ENCODE peak calls at places on chromosomes 7 and 10, in five cellular contexts. One of them, this sample, is unnamed.

GRCh38 chr10:102347236-102347828 is 48.2 kb upstream of the NFKB2 start:
- DNase-seq in Panc1: no peak
- DNase-seq in lower lobe of right lung: peak; percentile 58
- DNase-seq in CD8-positive, alpha-beta T cell: no peak
- DNase-seq in HepG2: peak; percentile 41
- DNase-seq in this sample: no peak

GRCh38 chr7:142319970-142320369 is 62.1 kb upstream of the PRSS58 start:
- DNase-seq in Panc1: no peak
- DNase-seq in lower lobe of right lung: no peak
- DNase-seq in CD8-positive, alpha-beta T cell: no peak
- DNase-seq in HepG2: no peak
- DNase-seq in this sample: no peak

GRCh38 chr10:58857251-58857650 is 319.2 kb upstream of the PHYHIPL start:
- DNase-seq in Panc1: no peak
- DNase-seq in lower lobe of right lung: no peak
- DNase-seq in CD8-positive, alpha-beta T cell: no peak
- DNase-seq in HepG2: no peak
- DNase-seq in this sample: no peak

GRCh38 chr7:93044147-93044810 is 73.5 kb downstream of the SAMD9 start:
- DNase-seq in Panc1: no peak
- DNase-seq in lower lobe of right lung: no peak
- DNase-seq in CD8-positive, alpha-beta T cell: no peak
- DNase-seq in HepG2: no peak
- DNase-seq in this sample: no peak

GRCh38 chr7:82110146-82110823 is 333.3 kb downstream of the CACNA2D1 start:
- DNase-seq in Panc1: no peak
- DNase-seq in lower lobe of right lung: no peak
- DNase-seq in CD8-positive, alpha-beta T cell: no peak
- DNase-seq in HepG2: no peak
- DNase-seq in this sample: no peak

GRCh38 chr10:61836233-61836887 is 65.1 kb upstream of the ARID5B start:
- DNase-seq in Panc1: no peak
- DNase-seq in lower lobe of right lung: no peak
- DNase-seq in CD8-positive, alpha-beta T cell: no peak
- DNase-seq in HepG2: no peak
- DNase-seq in this sample: no peak

GRCh38 chr7:42227931-42228591 is 8.9 kb downstream of the GLI3 start:
- DNase-seq in Panc1: no peak
- DNase-seq in lower lobe of right lung: no peak
- DNase-seq in CD8-positive, alpha-beta T cell: no peak
- DNase-seq in HepG2: no peak
- DNase-seq in this sample: no peak

GRCh38 chr7:31336202-31337035 is 4.1 kb downstream of the NEUROD6 start:
- DNase-seq in Panc1: no peak
- DNase-seq in lower lobe of right lung: no peak
- DNase-seq in CD8-positive, alpha-beta T cell: no peak
- DNase-seq in HepG2: no peak
- DNase-seq in this sample: no peak

GRCh38 chr10:22690614-22691431 is 23.6 kb downstream of the PIP4K2A start:
- DNase-seq in Panc1: no peak
- DNase-seq in lower lobe of right lung: no peak
- DNase-seq in CD8-positive, alpha-beta T cell: no peak
- DNase-seq in HepG2: no peak
- DNase-seq in this sample: no peak

GRCh38 chr7:90988523-90988922 is 275.7 kb upstream of the FZD1 start:
- DNase-seq in Panc1: no peak
- DNase-seq in lower lobe of right lung: no peak
- DNase-seq in CD8-positive, alpha-beta T cell: no peak
- DNase-seq in HepG2: no peak
- DNase-seq in this sample: no peak

GRCh38 chr7:18796216-18796615 is 300.7 kb downstream of the HDAC9 start:
- DNase-seq in Panc1: no peak
- DNase-seq in lower lobe of right lung: no peak
- DNase-seq in CD8-positive, alpha-beta T cell: no peak
- DNase-seq in HepG2: no peak
- DNase-seq in this sample: no peak

GRCh38 chr7:30027915-30028748 is at the start of gene PLEKHA8:
- DNase-seq in Panc1: no peak
- DNase-seq in lower lobe of right lung: peak; percentile 90
- DNase-seq in CD8-positive, alpha-beta T cell: peak; percentile 94
- DNase-seq in HepG2: peak; percentile 77
- DNase-seq in this sample: peak; percentile 84

GRCh38 chr10:91700788-91701444 is 68.0 kb upstream of the PPP1R3C start:
- DNase-seq in Panc1: no peak
- DNase-seq in lower lobe of right lung: no peak
- DNase-seq in CD8-positive, alpha-beta T cell: no peak
- DNase-seq in HepG2: no peak
- DNase-seq in this sample: no peak

GRCh38 chr7:22205631-22206030 is 151.3 kb downstream of the RAPGEF5 start:
- DNase-seq in Panc1: no peak
- DNase-seq in lower lobe of right lung: no peak
- DNase-seq in CD8-positive, alpha-beta T cell: no peak
- DNase-seq in HepG2: no peak
- DNase-seq in this sample: no peak

GRCh38 chr10:3702056-3702546 is 82.9 kb downstream of the KLF6 start:
- DNase-seq in Panc1: no peak
- DNase-seq in lower lobe of right lung: no peak
- DNase-seq in CD8-positive, alpha-beta T cell: no peak
- DNase-seq in HepG2: no peak
- DNase-seq in this sample: no peak

GRCh38 chr7:72003236-72003635 is 408.9 kb downstream of the CALN1 start:
- DNase-seq in Panc1: no peak
- DNase-seq in lower lobe of right lung: no peak
- DNase-seq in CD8-positive, alpha-beta T cell: no peak
- DNase-seq in HepG2: no peak
- DNase-seq in this sample: no peak

GRCh38 chr7:57381581-57381980 is 68.4 kb upstream of the ZNF716 start:
- DNase-seq in Panc1: no peak
- DNase-seq in lower lobe of right lung: no peak
- DNase-seq in CD8-positive, alpha-beta T cell: no peak
- DNase-seq in HepG2: no peak
- DNase-seq in this sample: no peak

GRCh38 chr7:57388761-57389160 is 61.2 kb upstream of the ZNF716 start:
- DNase-seq in Panc1: no peak
- DNase-seq in lower lobe of right lung: no peak
- DNase-seq in CD8-positive, alpha-beta T cell: no peak
- DNase-seq in HepG2: no peak
- DNase-seq in this sample: no peak

GRCh38 chr7:57385668-57386067 is 64.3 kb upstream of the ZNF716 start:
- DNase-seq in Panc1: no peak
- DNase-seq in lower lobe of right lung: no peak
- DNase-seq in CD8-positive, alpha-beta T cell: no peak
- DNase-seq in HepG2: no peak
- DNase-seq in this sample: no peak

DNA sequence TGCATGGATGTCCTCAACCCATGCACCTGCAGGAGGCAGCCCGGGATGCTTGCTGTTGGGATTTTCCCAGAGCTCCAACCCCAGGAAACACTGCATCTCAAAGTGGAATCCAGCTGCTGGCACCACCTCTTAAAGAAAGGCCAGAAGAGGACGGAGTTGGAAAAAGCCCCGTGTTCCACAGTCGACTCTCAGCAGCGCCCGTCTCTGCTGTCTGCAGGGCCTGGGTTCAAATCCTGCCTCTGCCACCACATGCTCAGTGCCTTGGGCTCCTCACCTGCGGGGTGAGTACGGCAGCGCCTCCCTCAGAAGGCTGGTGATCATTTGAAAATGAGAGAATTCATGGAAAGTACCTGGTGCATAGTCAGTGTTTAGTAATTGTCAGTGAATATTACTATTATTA is 65.6 kb upstream of the ZNF716 start:
- DNase-seq in Panc1: no peak
- DNase-seq in lower lobe of right lung: no peak
- DNase-seq in CD8-positive, alpha-beta T cell: no peak
- DNase-seq in HepG2: no peak
- DNase-seq in this sample: no peak
- H3K9me3 ChIP-seq in Panc1: no peaks in the 10 kb centered on the region
- H3K9me3 ChIP-seq in lower lobe of right lung: no peaks in the 10 kb centered on the region
- H3K9me3 ChIP-seq in CD8-positive, alpha-beta T cell: no peaks in the 10 kb centered on the region
- H3K9me3 ChIP-seq in HepG2: peaks cover 93% of the 10 kb centered on the region
- H3K9me3 ChIP-seq in this sample: no peaks in the 10 kb centered on the region

DNA sequence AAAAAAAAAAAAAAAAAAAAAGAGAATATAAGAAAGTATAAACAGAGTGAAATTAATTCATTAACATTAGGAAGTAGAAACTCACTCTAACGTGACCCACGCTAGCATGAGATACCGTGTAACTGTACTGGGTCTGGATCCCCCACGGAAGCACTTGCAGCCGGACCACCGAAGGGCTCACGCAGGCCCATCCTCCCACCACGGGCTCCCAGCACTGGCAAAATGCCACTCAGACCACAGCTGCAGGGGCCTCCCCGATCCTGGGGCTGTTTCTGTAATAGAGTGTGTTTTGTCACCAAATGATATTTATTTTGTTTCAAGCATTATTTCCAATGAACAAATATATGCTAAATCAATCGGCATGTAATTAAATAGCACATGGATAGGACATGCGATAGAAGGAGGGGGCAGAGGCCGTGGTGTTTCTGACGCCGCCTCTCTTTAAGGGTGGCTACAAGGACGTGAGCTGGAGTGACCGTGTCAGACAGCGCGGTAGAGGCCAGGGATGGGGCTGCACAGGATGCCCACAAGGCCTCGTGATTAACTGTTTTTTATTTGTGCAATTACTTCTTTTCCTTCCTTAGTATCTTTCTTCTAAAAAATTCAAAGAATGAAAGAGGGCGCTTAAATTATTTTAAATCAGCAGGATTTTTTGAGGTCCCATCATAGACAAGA is 568.5 kb downstream of the PTPRN2 start:
- DNase-seq in Panc1: no peak
- DNase-seq in lower lobe of right lung: no peak
- DNase-seq in CD8-positive, alpha-beta T cell: no peak
- DNase-seq in HepG2: no peak
- DNase-seq in this sample: no peak
- H3K9me3 ChIP-seq in Panc1: no peaks in the 10 kb centered on the region
- H3K9me3 ChIP-seq in lower lobe of right lung: no peaks in the 10 kb centered on the region
- H3K9me3 ChIP-seq in CD8-positive, alpha-beta T cell: no peaks in the 10 kb centered on the region
- H3K9me3 ChIP-seq in HepG2: no peaks in the 10 kb centered on the region
- H3K9me3 ChIP-seq in this sample: no peaks in the 10 kb centered on the region

DNA sequence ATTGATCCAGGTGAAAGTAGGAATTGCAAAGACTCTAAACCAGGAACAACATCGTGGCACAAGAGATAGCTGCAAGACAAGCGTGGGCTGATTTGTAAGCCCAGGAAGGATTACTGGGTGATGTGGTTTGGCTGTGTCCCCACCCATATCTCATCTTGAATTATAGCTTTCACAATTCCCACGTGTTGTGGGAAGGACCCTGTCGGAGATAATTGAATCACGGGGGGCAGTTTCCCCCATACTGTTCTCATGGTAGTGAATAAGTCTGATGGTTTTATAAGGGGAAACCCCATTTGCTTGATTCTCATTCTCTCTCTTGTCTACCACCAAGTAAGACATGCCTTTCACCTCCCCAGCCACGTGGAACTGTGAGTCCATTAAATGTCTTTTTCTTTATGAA is 59.5 kb downstream of the ST8SIA6 start:
- DNase-seq in Panc1: no peak
- DNase-seq in lower lobe of right lung: no peak
- DNase-seq in CD8-positive, alpha-beta T cell: no peak
- DNase-seq in HepG2: no peak
- DNase-seq in this sample: no peak
- H3K9me3 ChIP-seq in Panc1: no peaks in the 10 kb centered on the region
- H3K9me3 ChIP-seq in lower lobe of right lung: no peaks in the 10 kb centered on the region
- H3K9me3 ChIP-seq in CD8-positive, alpha-beta T cell: no peaks in the 10 kb centered on the region
- H3K9me3 ChIP-seq in HepG2: no peaks in the 10 kb centered on the region
- H3K9me3 ChIP-seq in this sample: no peaks in the 10 kb centered on the region

GRCh38 chr7:57204411-57204811 is 72.2 kb upstream of the ZNF479 start:
- DNase-seq in Panc1: no peak
- DNase-seq in lower lobe of right lung: peak; percentile 7
- DNase-seq in CD8-positive, alpha-beta T cell: peak; percentile 34
- DNase-seq in HepG2: no peak
- DNase-seq in this sample: no peak

GRCh38 chr7:57203161-57203791 is 71.0 kb upstream of the ZNF479 start:
- DNase-seq in Panc1: no peak
- DNase-seq in lower lobe of right lung: peak; percentile 34
- DNase-seq in CD8-positive, alpha-beta T cell: no peak
- DNase-seq in HepG2: no peak
- DNase-seq in this sample: no peak

GRCh38 chr7:57201021-57201894 is 69.0 kb upstream of the ZNF479 start:
- DNase-seq in Panc1: no peak
- DNase-seq in lower lobe of right lung: peak; percentile 16
- DNase-seq in CD8-positive, alpha-beta T cell: peak; percentile 32
- DNase-seq in HepG2: no peak
- DNase-seq in this sample: no peak

GRCh38 chr7:57201895-57202210 is 69.6 kb upstream of the ZNF479 start:
- DNase-seq in Panc1: no peak
- DNase-seq in lower lobe of right lung: peak; percentile 12
- DNase-seq in CD8-positive, alpha-beta T cell: no peak
- DNase-seq in HepG2: no peak
- DNase-seq in this sample: no peak

GRCh38 chr7:57202274-57202673 is 70.0 kb upstream of the ZNF479 start:
- DNase-seq in Panc1: no peak
- DNase-seq in lower lobe of right lung: peak; percentile 23
- DNase-seq in CD8-positive, alpha-beta T cell: peak; percentile 34
- DNase-seq in HepG2: no peak
- DNase-seq in this sample: no peak
- H3K9me3 ChIP-seq in Panc1: peaks cover 5% of the 10 kb centered on the region
- H3K9me3 ChIP-seq in lower lobe of right lung: peaks cover 20% of the 10 kb centered on the region
- H3K9me3 ChIP-seq in CD8-positive, alpha-beta T cell: no peaks in the 10 kb centered on the region
- H3K9me3 ChIP-seq in HepG2: peaks cover 72% of the 10 kb centered on the region
- H3K9me3 ChIP-seq in this sample: no peaks in the 10 kb centered on the region